ENCODE peak calls at places on chromosomes 16 and 17, in four cellular contexts. G is mammary epithelial cell, Q is amniotic stem cell, U is cardiac fibroblast. O is an unnamed sample.

GRCh38 chr16:85574672-85575475 is 38.2 kb upstream of the GSE1 start:
- DNase-seq in Q (no peak), G (no peak), U (no peak), O (no peak)

GRCh38 chr17:72407336-72408121 is 286.7 kb downstream of the SOX9 start:
- DNase-seq in G (peak), U (peak), Q (peak), O (peak)

GRCh38 chr17:9071016-9071415 is 49.7 kb downstream of the NTN1 start:
- DNase-seq in U (no peak), Q (no peak), G (no peak), O (no peak)

GRCh38 chr16:84839956-84840355 is 20.2 kb downstream of the CRISPLD2 start:
- DNase-seq in U (peak), Q (no peak), G (peak), O (peak)

GRCh38 chr16:70743791-70744190 is 57.2 kb downstream of the VAC14 start:
- DNase-seq in U (no peak), G (no peak), Q (no peak), O (no peak)

GRCh38 chr17:80152057-80152831 is 5.3 kb upstream of the EIF4A3 start:
- DNase-seq in Q (no peak), U (peak), G (peak), O (no peak)

GRCh38 chr16:49855280-49855821 is 561 bp downstream of the ZNF423 start:
- DNase-seq in U (peak), Q (peak), G (peak), O (peak)

GRCh38 chr17:47806913-47807255 is 14.7 kb downstream of the OSBPL7 start:
- DNase-seq in G (no peak), Q (no peak), U (no peak), O (no peak)

GRCh38 chr17:2009737-2010136 is 15.4 kb downstream of the RTN4RL1 start:
- DNase-seq in Q (no peak), U (no peak), G (no peak), O (no peak)

GRCh38 chr17:79224903-79225302 is 150.3 kb downstream of the ENGASE start:
- DNase-seq in Q (no peak), U (no peak), G (no peak), O (no peak)

GRCh38 chr17:79536212-79536840 is 74.5 kb downstream of the RBFOX3 start:
- DNase-seq in U (no peak), G (no peak), Q (no peak), O (no peak)

GRCh38 chr16:74451951-74452758 is 30.9 kb upstream of the CLEC18B start:
- DNase-seq in G (no peak), U (peak), Q (no peak), O (no peak)

GRCh38 chr17:55990332-55991006 is 162.8 kb upstream of the ANKFN1 start:
- DNase-seq in U (no peak), G (no peak), Q (no peak), O (no peak)

GRCh38 chr16:67391424-67392300 is 1.6 kb downstream of the TPPP3 start:
- DNase-seq in Q (no peak), U (no peak), G (no peak), O (peak)

GRCh38 chr17:67520282-67520906 is 143.3 kb downstream of the PITPNC1 start:
- DNase-seq in G (no peak), Q (no peak), U (no peak), O (peak)

GRCh38 chr17:74449306-74449705 is 17.1 kb upstream of the CD300A start:
- DNase-seq in Q (no peak), U (no peak), G (no peak), O (no peak)

O was measured in AG20443.